ENCODE peak calls at places on chromosome 7, in six cellular contexts. One of them, this sample, is unnamed.

GRCh38 chr7:130154501-130155317 is 50.5 kb downstream of the TMEM209 start:
- DNase-seq in choroid plexus epithelial cell: no peak
- DNase-seq in nephron progenitor cell: no peak
- DNase-seq in bronchial epithelial cell: no peak
- DNase-seq in endothelial cell: peak
- DNase-seq in left ventricle myocardium inferior: no peak
- DNase-seq in this sample: no peak

GRCh38 chr7:4964506-4964905 is 5.5 kb upstream of the MMD2 start:
- DNase-seq in bronchial epithelial cell: no peak
- DNase-seq in left ventricle myocardium inferior: no peak
- DNase-seq in nephron progenitor cell: no peak
- DNase-seq in endothelial cell: no peak
- DNase-seq in choroid plexus epithelial cell: no peak
- DNase-seq in this sample: peak

GRCh38 chr7:85890244-85890811 is 703.5 kb upstream of the SEMA3D start:
- DNase-seq in nephron progenitor cell: no peak
- DNase-seq in choroid plexus epithelial cell: peak
- DNase-seq in endothelial cell: no peak
- DNase-seq in left ventricle myocardium inferior: no peak
- DNase-seq in bronchial epithelial cell: peak
- DNase-seq in this sample: no peak

GRCh38 chr7:42152353-42153205 is 84.4 kb downstream of the GLI3 start:
- DNase-seq in left ventricle myocardium inferior: no peak
- DNase-seq in endothelial cell: no peak
- DNase-seq in nephron progenitor cell: no peak
- DNase-seq in choroid plexus epithelial cell: no peak
- DNase-seq in bronchial epithelial cell: peak
- DNase-seq in this sample: no peak

GRCh38 chr7:139734395-139734794 is 43.4 kb downstream of the HIPK2 start:
- DNase-seq in choroid plexus epithelial cell: peak
- DNase-seq in nephron progenitor cell: no peak
- DNase-seq in left ventricle myocardium inferior: no peak
- DNase-seq in endothelial cell: no peak
- DNase-seq in bronchial epithelial cell: peak
- DNase-seq in this sample: no peak

GRCh38 chr7:134022512-134022911 is 104.6 kb upstream of the LRGUK start:
- DNase-seq in nephron progenitor cell: no peak
- DNase-seq in choroid plexus epithelial cell: no peak
- DNase-seq in endothelial cell: no peak
- DNase-seq in bronchial epithelial cell: peak
- DNase-seq in left ventricle myocardium inferior: no peak
- DNase-seq in this sample: no peak

GRCh38 chr7:91784469-91784868 is 96.0 kb downstream of the MTERF1 start:
- DNase-seq in bronchial epithelial cell: peak
- DNase-seq in left ventricle myocardium inferior: no peak
- DNase-seq in endothelial cell: no peak
- DNase-seq in nephron progenitor cell: no peak
- DNase-seq in choroid plexus epithelial cell: peak
- DNase-seq in this sample: no peak

GRCh38 chr7:118214051-118214832 is 10.3 kb upstream of the ANKRD7 start:
- DNase-seq in endothelial cell: peak
- DNase-seq in nephron progenitor cell: no peak
- DNase-seq in choroid plexus epithelial cell: peak
- DNase-seq in left ventricle myocardium inferior: peak
- DNase-seq in bronchial epithelial cell: peak
- DNase-seq in this sample: no peak

GRCh38 chr7:45881759-45882464 is 6.4 kb upstream of the IGFBP1 start:
- DNase-seq in bronchial epithelial cell: peak
- DNase-seq in endothelial cell: no peak
- DNase-seq in left ventricle myocardium inferior: no peak
- DNase-seq in nephron progenitor cell: no peak
- DNase-seq in choroid plexus epithelial cell: peak
- DNase-seq in this sample: no peak

GRCh38 chr7:11239311-11239710 is 265.6 kb downstream of the PHF14 start:
- DNase-seq in choroid plexus epithelial cell: no peak
- DNase-seq in left ventricle myocardium inferior: no peak
- DNase-seq in bronchial epithelial cell: peak
- DNase-seq in nephron progenitor cell: no peak
- DNase-seq in endothelial cell: no peak
- DNase-seq in this sample: no peak

GRCh38 chr7:100000239-100000638 is 15.2 kb upstream of the ZKSCAN1 start:
- DNase-seq in bronchial epithelial cell: no peak
- DNase-seq in endothelial cell: no peak
- DNase-seq in nephron progenitor cell: no peak
- DNase-seq in choroid plexus epithelial cell: no peak
- DNase-seq in left ventricle myocardium inferior: no peak
- DNase-seq in this sample: peak

GRCh38 chr7:124652237-124652636 is 113.4 kb downstream of the GPR37 start:
- DNase-seq in choroid plexus epithelial cell: peak
- DNase-seq in left ventricle myocardium inferior: no peak
- DNase-seq in endothelial cell: no peak
- DNase-seq in bronchial epithelial cell: peak
- DNase-seq in nephron progenitor cell: no peak
- DNase-seq in this sample: no peak

GRCh38 chr7:97015279-97015678 is 9.4 kb downstream of the DLX5 start:
- DNase-seq in nephron progenitor cell: no peak
- DNase-seq in choroid plexus epithelial cell: no peak
- DNase-seq in bronchial epithelial cell: no peak
- DNase-seq in left ventricle myocardium inferior: no peak
- DNase-seq in endothelial cell: no peak
- DNase-seq in this sample: no peak

DNA sequence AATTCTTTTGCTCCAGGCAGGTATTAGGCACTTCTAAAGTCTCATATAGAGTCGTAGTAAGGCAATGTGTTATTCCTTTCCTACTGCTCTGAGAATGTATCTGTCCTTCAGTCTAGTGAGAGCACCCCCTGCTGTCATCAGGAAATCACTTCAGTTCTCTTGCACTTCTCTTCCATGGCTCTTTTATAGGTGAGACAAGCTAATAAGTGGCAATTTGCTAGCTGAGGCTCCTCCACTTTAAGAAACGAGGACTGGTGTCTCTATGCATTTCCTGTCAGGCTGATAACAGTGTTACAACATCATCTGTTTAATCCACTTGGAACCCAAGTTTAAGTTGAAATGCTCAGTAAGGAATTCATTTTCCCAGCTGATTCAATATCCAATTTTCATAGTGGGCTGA is 350.6 kb downstream of the TFEC start:
- DNase-seq in left ventricle myocardium inferior: no peak
- DNase-seq in endothelial cell: peak
- DNase-seq in nephron progenitor cell: peak
- DNase-seq in bronchial epithelial cell: peak
- DNase-seq in choroid plexus epithelial cell: peak
- DNase-seq in this sample: no peak
- TF ChIP-seq CTCF in left ventricle myocardium inferior: peak
- TF ChIP-seq CTCF in endothelial cell: peak
- TF ChIP-seq CTCF in nephron progenitor cell: peak
- TF ChIP-seq CTCF in bronchial epithelial cell: peak
- TF ChIP-seq CTCF in choroid plexus epithelial cell: peak
- TF ChIP-seq CTCF in this sample: peak

DNA sequence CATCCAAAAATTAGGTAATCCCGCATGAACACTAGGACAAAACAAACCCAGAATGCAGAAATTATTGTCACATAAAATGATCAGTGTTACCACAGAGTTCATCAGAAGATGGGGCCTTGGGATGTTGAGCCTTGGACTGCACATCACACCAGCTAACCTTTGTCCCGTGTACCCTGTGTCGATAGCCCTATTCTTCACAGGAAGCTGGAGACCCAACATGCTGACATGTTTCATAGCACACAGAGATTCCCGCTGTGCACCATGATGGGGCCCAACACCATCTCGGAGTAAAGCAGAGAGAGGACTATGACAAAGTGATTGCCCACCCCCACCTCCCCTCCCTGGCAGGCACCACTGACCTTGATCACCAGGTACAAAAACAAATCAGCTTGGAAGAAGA is 4.5 kb downstream of the PTPRN2 start:
- DNase-seq in nephron progenitor cell: no peak
- DNase-seq in left ventricle myocardium inferior: no peak
- DNase-seq in endothelial cell: no peak
- DNase-seq in choroid plexus epithelial cell: no peak
- DNase-seq in bronchial epithelial cell: no peak
- DNase-seq in this sample: no peak
- TF ChIP-seq CTCF in nephron progenitor cell: no peak
- TF ChIP-seq CTCF in left ventricle myocardium inferior: no peak
- TF ChIP-seq CTCF in endothelial cell: no peak
- TF ChIP-seq CTCF in choroid plexus epithelial cell: no peak
- TF ChIP-seq CTCF in bronchial epithelial cell: no peak
- TF ChIP-seq CTCF in this sample: no peak

DNA sequence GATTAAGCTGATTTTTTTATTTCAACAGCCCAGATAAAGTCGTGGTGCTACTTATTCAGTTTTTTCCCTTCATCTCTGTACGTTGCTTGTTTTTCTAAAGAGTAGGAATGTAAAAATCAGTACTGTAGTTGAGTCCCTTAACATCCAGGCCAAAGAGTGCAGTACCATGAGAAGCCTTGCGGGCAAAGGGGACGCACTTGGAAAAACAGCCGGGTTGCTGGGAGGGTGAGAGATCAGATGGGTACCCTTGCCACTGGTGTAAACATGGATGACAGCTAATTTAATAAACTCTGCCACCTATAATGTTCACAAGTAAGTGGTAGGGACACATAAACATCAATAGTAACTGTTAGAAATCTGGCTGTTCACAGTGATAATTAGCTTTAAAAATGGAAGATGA is 175.9 kb downstream of the POU6F2 start:
- DNase-seq in bronchial epithelial cell: no peak
- DNase-seq in choroid plexus epithelial cell: no peak
- DNase-seq in nephron progenitor cell: no peak
- DNase-seq in left ventricle myocardium inferior: no peak
- DNase-seq in endothelial cell: peak
- DNase-seq in this sample: no peak
- TF ChIP-seq CTCF in bronchial epithelial cell: no peak
- TF ChIP-seq CTCF in choroid plexus epithelial cell: no peak
- TF ChIP-seq CTCF in nephron progenitor cell: no peak
- TF ChIP-seq CTCF in left ventricle myocardium inferior: no peak
- TF ChIP-seq CTCF in endothelial cell: peak
- TF ChIP-seq CTCF in this sample: no peak

GRCh38 chr7:81499262-81500116 is 270.4 kb downstream of the HGF start:
- DNase-seq in endothelial cell: peak
- DNase-seq in nephron progenitor cell: peak
- DNase-seq in left ventricle myocardium inferior: no peak
- DNase-seq in bronchial epithelial cell: peak
- DNase-seq in choroid plexus epithelial cell: peak
- DNase-seq in this sample: no peak
- TF ChIP-seq CTCF in endothelial cell: peak
- TF ChIP-seq CTCF in nephron progenitor cell: peak
- TF ChIP-seq CTCF in left ventricle myocardium inferior: peak
- TF ChIP-seq CTCF in bronchial epithelial cell: peak
- TF ChIP-seq CTCF in choroid plexus epithelial cell: peak
- TF ChIP-seq CTCF in this sample: peak

GRCh38 chr7:108097703-108098102 is 32.5 kb downstream of the LAMB4 start:
- DNase-seq in bronchial epithelial cell: no peak
- DNase-seq in left ventricle myocardium inferior: no peak
- DNase-seq in nephron progenitor cell: no peak
- DNase-seq in choroid plexus epithelial cell: no peak
- DNase-seq in endothelial cell: peak
- DNase-seq in this sample: no peak
- TF ChIP-seq CTCF in bronchial epithelial cell: peak
- TF ChIP-seq CTCF in left ventricle myocardium inferior: peak
- TF ChIP-seq CTCF in nephron progenitor cell: peak
- TF ChIP-seq CTCF in choroid plexus epithelial cell: peak
- TF ChIP-seq CTCF in endothelial cell: peak
- TF ChIP-seq CTCF in this sample: peak

This sample was measured in chondrocyte.